ENCODE peak calls at places on chromosomes 4 and X, in six cellular contexts. One of them, this sample, is unnamed.

GRCh38 chr4:113560579-113560978 is 201.0 kb downstream of the CAMK2D start:
- DNase-seq in non-pigmented ciliary epithelial cell: no peak
- DNase-seq in AML-193: no peak
- DNase-seq in WTC11: no peak
- DNase-seq in iPS DF 6.9: no peak
- DNase-seq in progenitor cell of endocrine pancreas: no peak
- DNase-seq in this sample: no peak

GRCh38 chr4:24770111-24770584 is 25.2 kb upstream of the SOD3 start:
- DNase-seq in non-pigmented ciliary epithelial cell: peak
- DNase-seq in AML-193: no peak
- DNase-seq in WTC11: no peak
- DNase-seq in iPS DF 6.9: no peak
- DNase-seq in progenitor cell of endocrine pancreas: no peak
- DNase-seq in this sample: no peak

GRCh38 chr4:26028793-26029511 is 114.9 kb downstream of the SMIM20 start:
- DNase-seq in non-pigmented ciliary epithelial cell: no peak
- DNase-seq in AML-193: no peak
- DNase-seq in WTC11: peak
- DNase-seq in iPS DF 6.9: peak
- DNase-seq in progenitor cell of endocrine pancreas: peak
- DNase-seq in this sample: peak

GRCh38 chrX:2351999-2352995 is 148.5 kb downstream of the DHRSX start:
- DNase-seq in non-pigmented ciliary epithelial cell: peak
- DNase-seq in AML-193: no peak
- DNase-seq in WTC11: no peak
- DNase-seq in iPS DF 6.9: no peak
- DNase-seq in progenitor cell of endocrine pancreas: no peak
- DNase-seq in this sample: no peak

GRCh38 chr4:28686618-28687017 is 1826.0 kb downstream of the STIM2 start:
- DNase-seq in non-pigmented ciliary epithelial cell: peak
- DNase-seq in AML-193: peak
- DNase-seq in WTC11: peak
- DNase-seq in iPS DF 6.9: peak
- DNase-seq in progenitor cell of endocrine pancreas: peak
- DNase-seq in this sample: peak

GRCh38 chrX:12610079-12610478 is 181.1 kb upstream of the PRPS2 start:
- DNase-seq in non-pigmented ciliary epithelial cell: peak
- DNase-seq in AML-193: peak
- DNase-seq in WTC11: no peak
- DNase-seq in iPS DF 6.9: no peak
- DNase-seq in progenitor cell of endocrine pancreas: no peak
- DNase-seq in this sample: no peak

GRCh38 chrX:13028871-13029336 is 15.5 kb downstream of the FAM9C start:
- DNase-seq in non-pigmented ciliary epithelial cell: no peak
- DNase-seq in AML-193: no peak
- DNase-seq in WTC11: no peak
- DNase-seq in iPS DF 6.9: no peak
- DNase-seq in progenitor cell of endocrine pancreas: no peak
- DNase-seq in this sample: no peak

GRCh38 chr4:15470149-15470520 is 453 bp downstream of the CC2D2A start:
- DNase-seq in non-pigmented ciliary epithelial cell: no peak
- DNase-seq in AML-193: no peak
- DNase-seq in WTC11: no peak
- DNase-seq in iPS DF 6.9: no peak
- DNase-seq in progenitor cell of endocrine pancreas: no peak
- DNase-seq in this sample: no peak

GRCh38 chr4:141240671-141241070 is 20.0 kb downstream of the ZNF330 start:
- DNase-seq in non-pigmented ciliary epithelial cell: no peak
- DNase-seq in AML-193: no peak
- DNase-seq in WTC11: no peak
- DNase-seq in iPS DF 6.9: no peak
- DNase-seq in progenitor cell of endocrine pancreas: no peak
- DNase-seq in this sample: no peak

GRCh38 chrX:154013001-154013421 is 6.7 kb downstream of the IRAK1 start:
- DNase-seq in non-pigmented ciliary epithelial cell: no peak
- DNase-seq in AML-193: no peak
- DNase-seq in WTC11: no peak
- DNase-seq in iPS DF 6.9: no peak
- DNase-seq in progenitor cell of endocrine pancreas: no peak
- DNase-seq in this sample: no peak

GRCh38 chr4:3836041-3836801 is 70.0 kb downstream of the ADRA2C start:
- DNase-seq in non-pigmented ciliary epithelial cell: no peak
- DNase-seq in AML-193: no peak
- DNase-seq in WTC11: peak
- DNase-seq in iPS DF 6.9: no peak
- DNase-seq in progenitor cell of endocrine pancreas: no peak
- DNase-seq in this sample: no peak

GRCh38 chrX:65644621-65645287 is 22.7 kb upstream of the MSN start:
- DNase-seq in non-pigmented ciliary epithelial cell: no peak
- DNase-seq in AML-193: no peak
- DNase-seq in WTC11: no peak
- DNase-seq in iPS DF 6.9: no peak
- DNase-seq in progenitor cell of endocrine pancreas: no peak
- DNase-seq in this sample: no peak

GRCh38 chrX:42967681-42968080 is 189.7 kb upstream of the PPP1R2C start:
- DNase-seq in non-pigmented ciliary epithelial cell: no peak
- DNase-seq in AML-193: no peak
- DNase-seq in WTC11: no peak
- DNase-seq in iPS DF 6.9: no peak
- DNase-seq in progenitor cell of endocrine pancreas: no peak
- DNase-seq in this sample: no peak

GRCh38 chrX:108270280-108270679 is 167.9 kb downstream of the COL4A6 start:
- DNase-seq in non-pigmented ciliary epithelial cell: no peak
- DNase-seq in AML-193: no peak
- DNase-seq in WTC11: no peak
- DNase-seq in iPS DF 6.9: no peak
- DNase-seq in progenitor cell of endocrine pancreas: no peak
- DNase-seq in this sample: no peak

GRCh38 chrX:57952320-57952678 is 42.0 kb upstream of the ZXDA start:
- DNase-seq in non-pigmented ciliary epithelial cell: no peak
- DNase-seq in AML-193: no peak
- DNase-seq in WTC11: no peak
- DNase-seq in iPS DF 6.9: no peak
- DNase-seq in progenitor cell of endocrine pancreas: no peak
- DNase-seq in this sample: no peak

GRCh38 chrX:1430451-1430850 is 22.3 kb downstream of the ASMTL start:
- DNase-seq in non-pigmented ciliary epithelial cell: no peak
- DNase-seq in AML-193: no peak
- DNase-seq in WTC11: no peak
- DNase-seq in iPS DF 6.9: no peak
- DNase-seq in progenitor cell of endocrine pancreas: no peak
- DNase-seq in this sample: no peak

GRCh38 chrX:110794601-110795000 is 1.0 kb downstream of the CHRDL1 start:
- DNase-seq in non-pigmented ciliary epithelial cell: no peak
- DNase-seq in AML-193: no peak
- DNase-seq in WTC11: no peak
- DNase-seq in iPS DF 6.9: no peak
- DNase-seq in progenitor cell of endocrine pancreas: no peak
- DNase-seq in this sample: peak

GRCh38 chr4:83174844-83175414 is 60.4 kb upstream of the PLAC8 start:
- DNase-seq in non-pigmented ciliary epithelial cell: no peak
- DNase-seq in AML-193: no peak
- DNase-seq in WTC11: no peak
- DNase-seq in iPS DF 6.9: no peak
- DNase-seq in progenitor cell of endocrine pancreas: no peak
- DNase-seq in this sample: no peak

GRCh38 chrX:125205918-125206665 is 113.6 kb upstream of the TEX13C start:
- DNase-seq in non-pigmented ciliary epithelial cell: no peak
- DNase-seq in AML-193: no peak
- DNase-seq in WTC11: peak
- DNase-seq in iPS DF 6.9: no peak
- DNase-seq in progenitor cell of endocrine pancreas: peak
- DNase-seq in this sample: peak

GRCh38 chr4:55002431-55002830 is 123.0 kb downstream of the KDR start:
- DNase-seq in non-pigmented ciliary epithelial cell: no peak
- DNase-seq in AML-193: no peak
- DNase-seq in WTC11: no peak
- DNase-seq in iPS DF 6.9: no peak
- DNase-seq in progenitor cell of endocrine pancreas: no peak
- DNase-seq in this sample: no peak

GRCh38 chrX:80335062-80335830 is 85.0 kb upstream of the TENT5D start:
- DNase-seq in non-pigmented ciliary epithelial cell: no peak
- DNase-seq in AML-193: no peak
- DNase-seq in WTC11: peak
- DNase-seq in iPS DF 6.9: peak
- DNase-seq in progenitor cell of endocrine pancreas: no peak
- DNase-seq in this sample: peak

GRCh38 chr4:25859429-25860148 is 3.2 kb downstream of the SEL1L3 start:
- DNase-seq in non-pigmented ciliary epithelial cell: no peak
- DNase-seq in AML-193: no peak
- DNase-seq in WTC11: no peak
- DNase-seq in iPS DF 6.9: no peak
- DNase-seq in progenitor cell of endocrine pancreas: no peak
- DNase-seq in this sample: no peak

GRCh38 chr4:100736651-100737450 is 219.0 kb upstream of the EMCN start:
- DNase-seq in non-pigmented ciliary epithelial cell: peak
- DNase-seq in AML-193: no peak
- DNase-seq in WTC11: no peak
- DNase-seq in iPS DF 6.9: no peak
- DNase-seq in progenitor cell of endocrine pancreas: no peak
- DNase-seq in this sample: no peak

GRCh38 chr4:115664285-115664684 is 550.9 kb upstream of the NDST4 start:
- DNase-seq in non-pigmented ciliary epithelial cell: no peak
- DNase-seq in AML-193: no peak
- DNase-seq in WTC11: no peak
- DNase-seq in iPS DF 6.9: no peak
- DNase-seq in progenitor cell of endocrine pancreas: no peak
- DNase-seq in this sample: peak

GRCh38 chr4:7663075-7663541 is 228.4 kb upstream of the PSAPL1 start:
- DNase-seq in non-pigmented ciliary epithelial cell: no peak
- DNase-seq in AML-193: no peak
- DNase-seq in WTC11: no peak
- DNase-seq in iPS DF 6.9: no peak
- DNase-seq in progenitor cell of endocrine pancreas: no peak
- DNase-seq in this sample: peak

GRCh38 chrX:153857348-153857903 is 27.1 kb upstream of the PDZD4 start:
- DNase-seq in non-pigmented ciliary epithelial cell: no peak
- DNase-seq in AML-193: no peak
- DNase-seq in WTC11: no peak
- DNase-seq in iPS DF 6.9: no peak
- DNase-seq in progenitor cell of endocrine pancreas: no peak
- DNase-seq in this sample: no peak

GRCh38 chr4:165700855-165701254 is 172.2 kb upstream of the TLL1 start:
- DNase-seq in non-pigmented ciliary epithelial cell: no peak
- DNase-seq in AML-193: no peak
- DNase-seq in WTC11: peak
- DNase-seq in iPS DF 6.9: peak
- DNase-seq in progenitor cell of endocrine pancreas: no peak
- DNase-seq in this sample: no peak

GRCh38 chrX:131271274-131271673 is 17.8 kb downstream of the IGSF1 start:
- DNase-seq in non-pigmented ciliary epithelial cell: no peak
- DNase-seq in AML-193: no peak
- DNase-seq in WTC11: no peak
- DNase-seq in iPS DF 6.9: no peak
- DNase-seq in progenitor cell of endocrine pancreas: no peak
- DNase-seq in this sample: no peak

GRCh38 chr4:38152721-38153412 is 192.7 kb downstream of the PTTG2 start:
- DNase-seq in non-pigmented ciliary epithelial cell: no peak
- DNase-seq in AML-193: no peak
- DNase-seq in WTC11: no peak
- DNase-seq in iPS DF 6.9: no peak
- DNase-seq in progenitor cell of endocrine pancreas: no peak
- DNase-seq in this sample: no peak

GRCh38 chrX:132488092-132488749 is 617 bp downstream of the MBNL3 start:
- DNase-seq in non-pigmented ciliary epithelial cell: no peak
- DNase-seq in AML-193: peak
- DNase-seq in WTC11: no peak
- DNase-seq in iPS DF 6.9: no peak
- DNase-seq in progenitor cell of endocrine pancreas: no peak
- DNase-seq in this sample: no peak

GRCh38 chr4:46931981-46932380 is 22.9 kb upstream of the COX7B2 start:
- DNase-seq in non-pigmented ciliary epithelial cell: no peak
- DNase-seq in AML-193: peak
- DNase-seq in WTC11: peak
- DNase-seq in iPS DF 6.9: peak
- DNase-seq in progenitor cell of endocrine pancreas: no peak
- DNase-seq in this sample: peak